ENCODE peak calls at places on chromosome 12, in eight cellular contexts. R, L, T, V, J, A, B and P are unnamed samples.

GRCh38 chr12:33253123-33253522 is 186.5 kb downstream of the SYT10 start:
- DNase-seq in V (no peak), J (no peak), A (no peak), R (no peak), T (no peak), L (no peak), B (no peak), P (no peak)

GRCh38 chr12:4069046-4070010 is 196.1 kb upstream of the PARP11 start:
- DNase-seq in L (no peak), R (no peak), A (no peak), J (no peak), T (no peak), V (peak), B (peak), P (no peak)

GRCh38 chr12:114408881-114409795 is 3.2 kb upstream of the TBX5 start:
- DNase-seq in V (peak), J (peak), A (no peak), B (no peak), R (no peak), T (no peak), L (no peak), P (no peak)

GRCh38 chr12:71865166-71865713 is 25.7 kb downstream of the TBC1D15 start:
- DNase-seq in V (peak), A (no peak), R (no peak), J (no peak), L (no peak), T (no peak), B (peak), P (no peak)

GRCh38 chr12:102527256-102527720 is 46.9 kb upstream of the IGF1 start:
- DNase-seq in V (no peak), J (no peak), A (no peak), T (no peak), L (no peak), B (peak), R (no peak), P (no peak)

GRCh38 chr12:107903377-107904061 is 129.0 kb downstream of the ASCL4 start:
- DNase-seq in J (peak), A (no peak), T (peak), B (peak), V (peak), R (no peak), L (peak), P (peak)

GRCh38 chr12:20450591-20450990 is 82.3 kb downstream of the PDE3A start:
- DNase-seq in V (no peak), L (no peak), B (peak), A (no peak), J (no peak), T (no peak), R (no peak), P (no peak)

GRCh38 chr12:62138527-62138926 is 121.7 kb upstream of the USP15 start:
- DNase-seq in V (no peak), T (no peak), A (no peak), R (no peak), L (no peak), B (no peak), J (no peak), P (no peak)

GRCh38 chr12:91978143-91978542 is 167.5 kb downstream of the BTG1 start:
- DNase-seq in V (no peak), L (no peak), R (no peak), J (no peak), T (no peak), B (peak), A (peak), P (no peak)

GRCh38 chr12:52233462-52234141 is 559 bp downstream of the KRT7 start:
- DNase-seq in R (no peak), J (no peak), A (no peak), T (no peak), L (no peak), V (peak), B (no peak), P (no peak)

GRCh38 chr12:105803292-105803691 is 335.5 kb downstream of the NUAK1 start:
- DNase-seq in L (no peak), J (no peak), A (no peak), T (no peak), B (peak), V (no peak), R (no peak), P (no peak)

GRCh38 chr12:26226119-26226518 is 30.7 kb downstream of the SSPN start:
- DNase-seq in A (no peak), L (no peak), T (no peak), V (no peak), J (no peak), B (no peak), R (no peak), P (no peak)

GRCh38 chr12:75692883-75693282 is 181.5 kb upstream of the KRR1 start:
- DNase-seq in T (no peak), R (no peak), A (no peak), J (no peak), L (no peak), B (peak), V (no peak), P (no peak)

GRCh38 chr12:11927311-11927935 is 143.3 kb upstream of the BCL2L14 start:
- DNase-seq in R (no peak), L (no peak), B (peak), A (no peak), T (no peak), J (no peak), V (no peak), P (no peak)

GRCh38 chr12:27865421-27865820 is 85.4 kb upstream of the MANSC4 start:
- DNase-seq in L (no peak), J (no peak), B (peak), A (no peak), T (no peak), R (no peak), V (no peak), P (no peak)

GRCh38 chr12:80272516-80272915 is 171.5 kb upstream of the PTPRQ start:
- DNase-seq in L (no peak), A (no peak), T (no peak), B (no peak), V (no peak), J (no peak), R (no peak), P (peak)

GRCh38 chr12:130031571-130032189 is 127.9 kb upstream of the TMEM132D start:
- DNase-seq in L (peak), R (peak), A (peak), T (peak), V (no peak), J (peak), B (peak), P (peak)

GRCh38 chr12:130013771-130014484 is 110.1 kb upstream of the TMEM132D start:
- DNase-seq in R (no peak), A (no peak), L (peak), J (peak), B (peak), T (no peak), V (no peak), P (peak)